ENCODE peak calls at places on chromosomes 13 and 19, in four cellular contexts. R is mammary epithelial cell, N is GM23338, K is PC-3. W is an unnamed sample. For H3K4me1, the result is how much of the 10 kb centered on the place peaks cover.

GRCh38 chr19:54188224-54188871 is 1.0 kb downstream of the MBOAT7 start:
- DNase-seq in R (peak), N (peak), K (peak), W (peak)

GRCh38 chr13:76668716-76669115 is 217.5 kb downstream of the KCTD12 start:
- DNase-seq in R (no peak), N (no peak), K (no peak), W (no peak)

GRCh38 chr19:4633140-4633967 is 6.0 kb upstream of the TNFAIP8L1 start:
- DNase-seq in R (peak), N (peak), K (peak), W (peak)

GRCh38 chr13:98459721-98460370 is 117.1 kb downstream of the STK24 start:
- DNase-seq in R (no peak), N (no peak), K (no peak), W (no peak)

GRCh38 chr13:100213576-100213975 is 124.7 kb downstream of the PCCA start:
- DNase-seq in R (peak), N (no peak), K (no peak), W (no peak)

GRCh38 chr19:49338023-49338677 is 2.9 kb downstream of the CD37 start:
- DNase-seq in R (no peak), N (peak), K (no peak), W (no peak)

GRCh38 chr19:56118666-56119584 is 2.2 kb downstream of the ZNF787 start:
- DNase-seq in R (no peak), N (no peak), K (no peak), W (no peak)

GRCh38 chr13:76016799-76017198 is 380.7 kb downstream of the LMO7 start:
- DNase-seq in R (peak), N (peak), K (peak), W (peak)

GRCh38 chr19:676343-677105 is at the start of gene FSTL3:
- DNase-seq in R (peak), N (no peak), K (peak), W (peak)

GRCh38 chr19:32421589-32422361 is 16.2 kb downstream of the DPY19L3 start:
- DNase-seq in R (no peak), N (no peak), K (no peak), W (no peak)

GRCh38 chr19:19602136-19602712 is 16.3 kb downstream of the PBX4 start:
- DNase-seq in R (no peak), N (no peak), K (no peak), W (no peak)

GRCh38 chr13:93260591-93260990 is 34.0 kb downstream of the GPC6 start:
- DNase-seq in R (no peak), N (no peak), K (peak), W (no peak)

GRCh38 chr13:100881291-100881864 is 206.8 kb upstream of the TMTC4 start:
- DNase-seq in R (no peak), N (no peak), K (no peak), W (no peak)

GRCh38 chr13:50627111-50627510 is 216.4 kb downstream of the DLEU7 start:
- DNase-seq in R (no peak), N (no peak), K (no peak), W (no peak)

GRCh38 chr19:35266904-35267817 is 1.6 kb upstream of the USF2 start:
- DNase-seq in R (no peak), N (peak), K (peak), W (peak)

GRCh38 chr19:47495478-47496372 is 11.7 kb upstream of the KPTN start:
- DNase-seq in R (no peak), N (no peak), K (no peak), W (no peak)

GRCh38 chr13:113321546-113321945 is 24.5 kb downstream of the LAMP1 start:
- DNase-seq in R (no peak), N (no peak), K (no peak), W (no peak)

GRCh38 chr13:46126074-46126473 is 21.2 kb upstream of the CPB2 start:
- DNase-seq in R (no peak), N (no peak), K (no peak), W (no peak)

GRCh38 chr19:54418030-54418929 is 3.0 kb downstream of the TTYH1 start:
- DNase-seq in R (no peak), N (peak), K (no peak), W (no peak)

GRCh38 chr19:3125900-3126524 is 9.8 kb upstream of the GNA15 start:
- DNase-seq in R (peak), N (peak), K (peak), W (peak)

GRCh38 chr19:48558018-48558684 is 6.2 kb downstream of the SULT2B1 start:
- DNase-seq in R (no peak), N (peak), K (peak), W (peak)

GRCh38 chr19:15396436-15396835 is 16.8 kb upstream of the AKAP8 start:
- DNase-seq in R (no peak), N (no peak), K (no peak), W (no peak)

GRCh38 chr13:19596960-19597361 is 35.6 kb upstream of the TPTE2 start:
- DNase-seq in R (peak), N (no peak), K (peak), W (peak)

GRCh38 chr13:101714195-101714594 is 261.7 kb downstream of the ITGBL1 start:
- DNase-seq in R (no peak), N (no peak), K (no peak), W (no peak)

GRCh38 chr19:29263305-29264080 is 50.5 kb upstream of the UQCRFS1 start:
- DNase-seq in R (peak), N (peak), K (peak), W (peak)

GRCh38 chr13:73261739-73262216 is 203.0 kb downstream of the KLF5 start:
- DNase-seq in R (peak), N (no peak), K (peak), W (peak)

GRCh38 chr13:87999141-87999765 is 328.1 kb downstream of the SLITRK5 start:
- DNase-seq in R (no peak), N (no peak), K (peak), W (no peak)

GRCh38 chr13:20177049-20177831 is 15.5 kb downstream of the GJB2 start:
- DNase-seq in R (no peak), N (peak), K (no peak), W (no peak)

GRCh38 chr19:18421371-18421959 is 2.3 kb downstream of the SSBP4 start:
- DNase-seq in R (no peak), N (no peak), K (no peak), W (no peak)

GRCh38 chr19:18418725-18419194 is 438 bp upstream of the SSBP4 start:
- DNase-seq in R (no peak), N (peak), K (no peak), W (no peak)

GRCh38 chr19:18420931-18421330 is 1.7 kb downstream of the SSBP4 start:
- DNase-seq in R (no peak), N (no peak), K (no peak), W (no peak)

GRCh38 chr19:18419195-18419698 is at the start of gene SSBP4:
- DNase-seq in R (peak), N (peak), K (peak), W (peak)

DNA sequence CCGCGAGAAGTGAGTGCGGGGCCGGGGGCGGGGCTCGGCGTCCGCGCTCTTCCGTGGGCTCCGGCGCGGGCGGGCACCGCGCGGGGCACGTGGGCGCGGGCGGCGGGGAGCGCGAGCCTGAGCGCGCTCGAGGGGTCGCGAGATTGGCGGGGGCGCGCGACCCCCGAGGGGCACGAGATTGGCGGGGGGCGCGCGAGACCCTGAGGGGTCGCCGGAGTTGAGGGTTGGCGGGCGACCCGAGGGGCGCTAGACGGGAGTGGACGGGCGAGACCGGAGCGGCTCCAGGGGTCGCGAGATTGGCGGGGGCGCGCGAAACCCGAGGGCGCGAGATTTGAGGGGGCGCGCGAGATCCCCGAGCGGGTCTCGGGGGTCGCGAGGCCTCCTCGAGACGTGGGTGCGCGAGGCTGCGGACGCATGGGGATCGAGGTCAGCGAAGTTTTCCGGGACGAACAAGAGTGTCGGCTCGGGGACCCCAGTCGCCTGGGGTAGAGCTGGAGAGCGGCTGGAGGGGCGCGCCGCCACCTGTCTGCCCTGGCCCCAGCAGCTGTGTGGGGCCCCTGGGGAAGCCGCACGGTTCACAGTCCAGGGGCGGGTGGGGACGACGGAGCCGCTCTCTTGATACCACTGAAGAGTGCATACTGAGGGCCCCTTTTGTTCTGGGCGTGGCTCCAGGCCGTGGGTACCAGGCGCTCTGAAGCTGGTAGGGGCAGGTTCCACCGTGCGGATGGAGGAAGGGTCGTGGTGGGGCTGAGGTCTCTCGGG is 682 bp downstream of the SSBP4 start:
- DNase-seq in R (no peak), N (peak), K (peak), W (peak)
- TF ChIP-seq EZH2 in R (no peak), N (no peak), K (no peak), W (no peak)

DNA sequence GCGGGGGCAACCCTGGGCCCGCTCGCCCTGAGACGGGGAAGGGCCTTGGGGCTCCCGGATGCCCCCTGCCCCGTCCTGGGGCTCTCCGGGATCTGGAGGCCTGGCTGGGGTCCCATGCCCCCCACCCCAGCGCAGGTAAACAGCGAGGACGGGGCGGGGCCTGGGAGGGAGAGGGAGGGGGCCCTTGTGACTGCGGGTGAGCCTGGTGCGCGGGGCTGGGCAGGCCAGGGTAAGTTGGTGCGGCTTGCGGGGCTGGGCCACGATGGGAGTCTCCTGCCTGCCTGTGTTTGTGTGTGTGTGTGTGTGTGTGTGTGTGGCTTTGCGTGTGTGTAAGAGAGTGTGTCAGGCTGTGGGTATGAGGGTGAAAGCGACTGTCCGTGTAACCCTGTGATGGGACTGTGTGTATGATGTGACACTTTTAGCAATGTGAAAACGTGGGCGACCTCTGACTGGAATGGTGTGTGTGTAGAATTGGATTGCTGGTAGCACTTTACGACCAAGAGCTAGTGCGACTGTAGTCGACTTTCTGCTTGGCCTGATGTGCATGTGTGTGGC is 426 bp downstream of the KLC3 start:
- DNase-seq in R (peak), N (peak), K (no peak), W (no peak)
- H3K4me3 ChIP-seq in R (peak), N (peak), K (peak), W (no peak)

DNA sequence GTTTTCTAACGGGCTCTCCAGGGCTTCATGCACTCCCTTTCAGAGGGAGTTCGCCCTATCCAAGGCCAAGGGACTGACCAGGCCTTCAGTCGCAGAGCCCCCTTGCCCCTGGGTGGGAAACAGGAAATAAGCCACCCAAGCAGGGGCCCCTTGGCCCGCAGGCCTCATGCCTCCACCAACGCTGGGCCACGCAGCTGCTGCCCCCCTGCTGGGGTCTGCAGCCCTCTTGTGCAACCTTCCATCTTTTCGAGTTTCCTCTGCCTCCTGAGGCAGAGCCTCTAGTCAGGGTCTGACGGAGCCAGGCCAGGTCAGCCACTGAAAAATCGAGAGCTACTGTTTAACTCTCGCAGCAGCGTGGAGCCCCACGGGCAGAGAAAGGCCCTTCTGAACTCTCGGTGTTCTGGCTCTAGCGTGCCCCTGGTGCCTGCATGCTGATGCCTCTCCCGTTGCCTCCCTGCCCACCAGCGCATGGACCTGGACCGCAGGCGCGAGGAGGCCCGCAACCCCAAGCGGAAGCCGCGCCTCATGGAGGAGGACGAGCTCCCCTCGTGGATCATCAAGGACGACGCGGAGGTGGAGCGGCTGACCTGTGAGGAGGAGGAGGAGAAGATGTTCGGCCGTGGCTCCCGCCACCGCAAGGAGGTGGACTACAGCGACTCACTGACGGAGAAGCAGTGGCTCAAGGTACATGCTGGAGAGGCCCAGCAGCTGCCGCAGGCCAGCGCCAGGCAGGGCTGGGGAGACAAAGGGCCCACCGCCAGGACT is 54.6 kb upstream of the LDLR start:
- DNase-seq in R (no peak), N (no peak), K (no peak), W (no peak)
- H3K4me1 ChIP-seq in R (under half), N (under half), K (under half), W (under half)

DNA sequence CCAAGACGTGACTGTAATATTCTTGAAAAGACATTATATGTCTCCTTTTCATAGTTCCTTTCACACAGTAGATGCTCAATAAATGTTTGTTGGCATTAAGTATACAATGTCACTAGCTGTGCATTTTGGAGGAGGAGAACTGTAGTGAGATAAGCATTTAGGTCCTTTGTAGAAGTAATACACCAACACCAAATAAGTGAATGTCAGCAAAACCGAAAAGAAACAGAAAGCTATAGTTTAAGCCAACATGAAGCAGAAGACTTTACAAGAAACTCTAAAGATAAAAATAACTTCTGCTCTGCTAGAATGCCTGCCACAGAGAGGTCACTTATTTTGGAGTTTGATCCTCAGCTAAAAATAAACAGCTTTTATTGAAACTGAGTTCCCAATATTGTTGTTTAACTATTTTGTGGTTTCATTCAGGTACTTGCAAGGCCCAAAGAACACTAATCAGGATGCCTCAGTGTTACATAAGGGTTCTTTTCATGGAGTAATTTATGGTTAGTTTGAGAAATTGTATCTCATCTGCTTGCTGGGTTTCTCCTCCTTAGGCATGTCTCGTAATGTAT is 86.2 kb downstream of the STARD13 start:
- DNase-seq in R (no peak), N (no peak), K (no peak), W (no peak)
- TF ChIP-seq EZH2 in R (no peak), N (no peak), K (no peak), W (no peak)

DNA sequence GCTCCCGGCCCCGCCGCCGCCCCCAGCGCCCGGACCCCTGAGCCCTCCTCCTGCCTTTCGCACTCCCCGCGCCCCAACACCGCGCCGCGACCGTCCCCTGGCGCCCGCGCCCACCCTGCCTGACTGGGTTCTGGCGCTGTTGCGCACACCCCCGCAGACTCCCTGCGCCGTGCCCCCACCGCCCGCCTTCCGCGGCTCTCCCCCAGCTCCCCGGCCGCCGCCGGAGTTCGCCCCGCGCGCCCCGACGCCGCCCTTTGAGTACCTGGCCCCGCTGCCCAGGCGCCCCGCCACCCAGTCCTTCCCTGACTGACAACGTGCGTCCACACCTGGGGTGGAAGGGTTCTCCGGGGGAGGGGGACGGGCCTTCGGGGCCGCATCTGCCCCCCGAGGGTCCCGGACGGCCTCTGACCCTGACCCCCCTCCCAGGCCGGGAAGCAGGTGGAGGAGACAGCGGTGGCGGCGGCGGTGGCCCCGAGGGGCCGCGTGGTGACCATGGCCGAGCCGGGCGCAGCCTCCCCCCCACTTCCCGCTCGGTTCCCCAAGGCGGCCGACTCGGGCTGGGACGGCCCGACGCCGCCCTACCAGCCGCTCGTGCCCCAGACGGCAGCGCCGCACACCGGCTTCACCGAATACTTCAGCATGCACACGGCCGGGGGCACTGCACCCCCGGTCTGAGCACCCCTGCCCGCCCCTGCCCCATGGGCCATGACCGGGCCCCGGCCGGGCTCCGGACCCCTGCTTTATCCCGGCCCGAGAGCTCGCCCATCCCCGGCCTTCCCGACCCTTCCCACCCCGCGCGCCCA is 1.4 kb upstream of the MEGF8 start:
- DNase-seq in R (no peak), N (peak), K (no peak), W (no peak)
- H3K4me3 ChIP-seq in R (no peak), N (peak), K (no peak), W (no peak)

GRCh38 chr19:38861368-38861767 is 11.6 kb upstream of the HNRNPL start:
- DNase-seq in R (no peak), N (no peak), K (no peak), W (no peak)
- H3K4me1 ChIP-seq in R (under half), N (under half), K (under half), W (under half)

W was measured in hepatocyte.